ENCODE peak calls at places on chromosomes 5 and 9, in four cellular contexts. Q is K562, T is HepG2, H is endothelial cell of umbilical vein. B is an unnamed sample.

GRCh38 chr9:80059979-80060378 is 488.2 kb downstream of the TLE4 start:
- DNase-seq in T (no peak), H (no peak), Q (no peak), B (no peak)

GRCh38 chr5:74643160-74643562 is 2.6 kb upstream of the ENC1 start:
- DNase-seq in T (peak; percentile 57), Q (no peak), H (peak; percentile 86), B (no peak)

GRCh38 chr9:94167055-94167346 is 82.7 kb downstream of the PTPDC1 start:
- DNase-seq in T (peak; percentile 79), H (no peak), Q (no peak), B (no peak)

GRCh38 chr9:127519301-127520166 is 68.2 kb downstream of the LRSAM1 start:
- DNase-seq in H (peak; percentile 95), T (no peak), Q (no peak), B (no peak)

GRCh38 chr9:20065076-20065475 is 276.2 kb upstream of the SLC24A2 start:
- DNase-seq in H (peak; percentile 14), Q (no peak), T (no peak), B (no peak)

GRCh38 chr9:41229408-41230401 is 40.6 kb upstream of the ZNG1F start:
- DNase-seq in H (peak; percentile 55), Q (peak; percentile 4), T (peak; percentile 6), B (no peak)

GRCh38 chr9:113231701-113232100 is 10.4 kb downstream of the SLC31A1 start:
- DNase-seq in T (no peak), H (no peak), Q (peak; percentile 20), B (no peak)

GRCh38 chr5:154359222-154359583 is 86.6 kb upstream of the SAP30L start:
- DNase-seq in H (no peak), Q (no peak), T (no peak), B (no peak)

GRCh38 chr5:169803077-169803981 is 166.3 kb downstream of the DOCK2 start:
- DNase-seq in H (no peak), Q (peak; percentile 70), T (no peak), B (no peak)

GRCh38 chr9:6226696-6227095 is 11.1 kb downstream of the IL33 start:
- DNase-seq in T (no peak), Q (no peak), H (peak; percentile 93), B (no peak)

GRCh38 chr5:128455861-128456361 is 82.1 kb downstream of the FBN2 start:
- DNase-seq in H (no peak), T (no peak), Q (no peak), B (no peak)

GRCh38 chr9:131868766-131869165 is 128.9 kb upstream of the RAPGEF1 start:
- DNase-seq in Q (no peak), H (no peak), T (no peak), B (no peak)

GRCh38 chr9:133294257-133294656 is 19.3 kb upstream of the ABO start:
- DNase-seq in Q (no peak), T (no peak), H (no peak), B (no peak)

GRCh38 chr5:175750476-175751080 is 92.7 kb downstream of the HRH2 start:
- DNase-seq in H (no peak), Q (no peak), T (no peak), B (peak; percentile 45)

GRCh38 chr9:38344566-38345324 is 47.8 kb upstream of the ALDH1B1 start:
- DNase-seq in H (no peak), T (no peak), Q (no peak), B (no peak)

GRCh38 chr5:130425405-130425804 is 521.1 kb downstream of the CHSY3 start:
- DNase-seq in Q (no peak), T (peak; percentile 3), H (no peak), B (no peak)

GRCh38 chr9:130140701-130141100 is 31.5 kb upstream of the NCS1 start:
- DNase-seq in Q (no peak), T (no peak), H (no peak), B (no peak)

GRCh38 chr5:19531374-19531952 is 456.5 kb downstream of the CDH18 start:
- DNase-seq in Q (no peak), H (no peak), T (no peak), B (no peak)

GRCh38 chr5:155728857-155729683 is 597.9 kb upstream of the SGCD start:
- DNase-seq in Q (no peak), T (no peak), H (no peak), B (peak; percentile 75)

GRCh38 chr9:84866402-84866801 is 196.9 kb downstream of the NTRK2 start:
- DNase-seq in H (no peak), T (no peak), Q (no peak), B (no peak)

GRCh38 chr9:36021968-36022367 is 14.7 kb upstream of the RECK start:
- DNase-seq in Q (no peak), H (no peak), T (no peak), B (no peak)

GRCh38 chr9:100700689-100701318 is 122.9 kb downstream of the CAVIN4 start:
- DNase-seq in H (peak; percentile 38), Q (peak; percentile 32), T (peak; percentile 27), B (no peak)

GRCh38 chr5:121949885-121950284 is 11.9 kb upstream of the SRFBP1 start:
- DNase-seq in Q (peak; percentile 51), T (peak; percentile 34), H (peak; percentile 46), B (no peak)

GRCh38 chr5:180817847-180818246 is 15.2 kb upstream of the MGAT1 start:
- DNase-seq in H (no peak), T (no peak), Q (no peak), B (no peak)

GRCh38 chr9:88559661-88560060 is 24.7 kb downstream of the NXNL2 start:
- DNase-seq in Q (no peak), T (no peak), H (no peak), B (no peak)

GRCh38 chr5:120152472-120152871 is 311.6 kb upstream of the PRR16 start:
- DNase-seq in T (no peak), H (peak; percentile 91), Q (no peak), B (no peak)

GRCh38 chr5:20307391-20307790 is 319.4 kb upstream of the CDH18 start:
- DNase-seq in Q (no peak), H (no peak), T (no peak), B (no peak)

GRCh38 chr9:77156646-77157371 is 20.5 kb upstream of the VPS13A start:
- DNase-seq in Q (no peak), T (no peak), H (peak; percentile 30), B (no peak)

GRCh38 chr5:112833971-112834370 is 27.1 kb upstream of the SRP19 start:
- DNase-seq in Q (no peak), H (no peak), T (no peak), B (no peak)

GRCh38 chr9:38026021-38026809 is 42.8 kb downstream of the SHB start:
- DNase-seq in T (peak; percentile 29), Q (peak; percentile 63), H (peak; percentile 98), B (no peak)

GRCh38 chr5:112848116-112848811 is 12.8 kb upstream of the SRP19 start:
- DNase-seq in Q (peak; percentile 59), T (peak; percentile 76), H (peak; percentile 68), B (no peak)

GRCh38 chr5:139391570-139392323 is 2.0 kb upstream of the MZB1 start:
- DNase-seq in Q (no peak), H (no peak), T (no peak), B (peak; percentile 70)

GRCh38 chr5:34061993-34062392 is 19.0 kb upstream of the C1QTNF3 start:
- DNase-seq in T (peak; percentile 51), H (no peak), Q (no peak), B (no peak)

GRCh38 chr9:129498451-129499376 is 122.2 kb downstream of the C9orf50 start:
- DNase-seq in Q (no peak), T (no peak), H (no peak), B (no peak)

DNA sequence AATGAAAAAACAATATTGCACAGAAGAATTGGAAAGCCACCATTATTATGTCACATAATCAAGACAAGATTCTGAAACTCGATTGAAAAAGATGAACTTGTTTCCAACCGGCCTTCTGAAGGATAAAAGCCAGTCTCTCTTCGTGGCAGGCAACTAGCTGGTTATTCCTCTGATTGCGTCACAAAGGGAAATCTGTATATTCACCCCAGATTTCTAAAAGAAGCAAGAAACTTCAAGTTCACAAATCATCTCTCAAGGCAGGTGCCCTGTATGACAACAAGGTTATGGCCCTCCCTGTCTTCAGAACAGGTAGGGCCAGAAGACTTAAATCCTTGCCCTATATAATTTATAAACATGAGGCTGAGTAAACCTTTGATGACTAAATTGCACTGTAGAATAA is 2.8 kb upstream of the KLF4 start:
- DNase-seq in H (no peak), T (no peak), Q (no peak), B (no peak)
- H3K27me3 ChIP-seq in H (peaks cover 22% of the 10 kb centered on the region), T (peaks cover 58% of the 10 kb centered on the region), Q (peaks cover 29% of the 10 kb centered on the region), B (peaks cover 38% of the 10 kb centered on the region)

DNA sequence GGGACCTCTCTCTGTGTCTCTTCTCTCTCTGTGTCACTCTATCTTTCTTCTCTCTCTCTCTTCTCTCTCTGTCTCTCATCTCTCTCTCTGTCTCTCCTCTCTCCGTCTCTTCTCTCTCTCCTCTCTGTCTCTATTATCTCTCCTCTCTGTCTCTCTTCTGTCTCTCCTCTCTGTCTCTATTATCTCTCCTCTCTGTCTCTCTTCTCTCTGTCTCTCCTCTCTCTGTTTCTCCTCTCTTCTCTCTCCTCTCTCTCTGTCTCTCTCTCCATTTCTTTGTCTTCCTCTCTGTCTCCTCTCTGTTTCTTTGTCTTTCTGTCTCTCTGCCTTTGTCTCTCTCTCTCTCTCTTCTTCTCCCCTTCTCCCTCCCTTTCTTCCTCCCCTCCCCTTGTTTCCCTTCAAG is 3.2 kb upstream of the OLFM1 start:
- DNase-seq in Q (no peak), H (no peak), T (no peak), B (no peak)
- TF ChIP-seq JUN in Q (no peak), H (no peak), T (no peak), B (no peak)

GRCh38 chr5:1860021-1860610 is 22.6 kb downstream of the IRX4 start:
- DNase-seq in Q (no peak), H (no peak), T (no peak), B (no peak)

GRCh38 chr5:1857256-1857600 is 25.5 kb downstream of the IRX4 start:
- DNase-seq in Q (no peak), T (no peak), H (no peak), B (no peak)

GRCh38 chr5:1860949-1861348 is 21.8 kb downstream of the IRX4 start:
- DNase-seq in H (no peak), Q (no peak), T (no peak), B (no peak)

GRCh38 chr5:1858436-1858835 is 24.3 kb downstream of the IRX4 start:
- DNase-seq in H (no peak), T (no peak), Q (no peak), B (no peak)

GRCh38 chr5:1859099-1859498 is 23.6 kb downstream of the IRX4 start:
- DNase-seq in H (no peak), Q (no peak), T (no peak), B (no peak)
- H3K27me3 ChIP-seq in H (no peaks in the 10 kb centered on the region), Q (peaks cover 71% of the 10 kb centered on the region), T (peaks cover 50% of the 10 kb centered on the region), B (peaks cover 4% of the 10 kb centered on the region)

DNA sequence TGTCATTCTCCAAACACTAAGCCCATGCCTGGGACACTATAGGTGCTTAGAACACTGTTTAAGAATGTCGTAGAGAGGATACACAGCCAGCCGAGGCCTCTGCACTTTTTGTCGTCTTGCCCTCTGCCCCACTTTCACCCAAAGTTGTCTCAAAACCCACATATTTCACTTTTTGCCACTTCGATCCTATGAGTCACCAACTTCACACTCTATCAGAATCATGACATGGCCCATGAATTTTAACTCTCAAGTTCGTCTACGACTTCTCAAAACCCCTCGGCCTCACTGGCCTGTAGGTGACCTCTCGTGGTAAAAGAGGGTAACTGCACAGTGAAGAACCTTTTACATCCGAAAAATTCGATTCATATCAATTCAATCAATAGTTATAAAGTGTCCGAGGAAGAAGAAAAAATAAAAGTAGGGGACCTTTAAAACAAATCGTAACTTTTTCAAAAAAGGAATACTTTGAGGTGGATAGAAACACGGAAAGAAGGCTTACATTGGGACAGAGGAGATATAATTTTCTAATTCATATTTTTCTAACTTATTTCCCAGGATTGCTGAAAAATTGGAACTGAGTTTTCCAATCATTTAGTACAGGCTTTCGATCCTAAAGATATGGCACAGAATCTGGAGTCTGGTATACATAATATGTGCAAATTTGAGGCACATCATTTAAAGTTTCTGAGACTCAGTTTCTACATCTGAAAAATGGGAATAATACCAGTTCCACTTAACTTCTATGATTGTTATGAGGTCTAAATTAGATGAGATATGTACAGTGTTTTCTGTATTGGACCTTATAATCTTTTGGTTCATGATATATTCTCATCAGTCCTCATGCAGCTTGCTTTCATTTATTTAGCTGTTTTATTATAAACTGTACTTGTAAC is 122.6 kb downstream of the APBA1 start:
- DNase-seq in H (peak; percentile 67), T (peak; percentile 45), Q (peak; percentile 32), B (no peak)
- TF ChIP-seq JUN in H (no peak), T (no peak), Q (no peak), B (no peak)